ENCODE peak calls at places on chromosome 2, in four cellular contexts. E is WTC11, H is HepG2, Q is GM12878. V is an unnamed sample.

GRCh38 chr2:159317392-159318088 is 31.0 kb upstream of the WDSUB1 start:
- DNase-seq in E (no peak), H (no peak), Q (no peak), V (no peak)

GRCh38 chr2:157264099-157264498 is 6.6 kb downstream of the GALNT5 start:
- DNase-seq in E (no peak), H (no peak), Q (no peak), V (no peak)

GRCh38 chr2:237866119-237866621 is 6.7 kb downstream of the RAMP1 start:
- DNase-seq in E (no peak), H (no peak), Q (no peak), V (no peak)

GRCh38 chr2:9739508-9739907 is 103.8 kb upstream of the TAF1B start:
- DNase-seq in E (no peak), H (no peak), Q (no peak), V (no peak)

GRCh38 chr2:55616509-55617159 is 788 bp downstream of the PPP4R3B start:
- DNase-seq in E (no peak), H (peak; percentile 65), Q (no peak), V (peak; percentile 30)

GRCh38 chr2:121596221-121597080 is 52.8 kb downstream of the CLASP1 start:
- DNase-seq in E (no peak), H (peak; percentile 67), Q (peak; percentile 60), V (peak; percentile 77)

GRCh38 chr2:111032721-111033532 is 87.8 kb upstream of the BCL2L11 start:
- DNase-seq in E (no peak), H (peak; percentile 81), Q (no peak), V (no peak)

GRCh38 chr2:86622409-86622877 is 1.2 kb downstream of the RNF103 start:
- DNase-seq in E (peak; percentile 18), H (no peak), Q (no peak), V (peak; percentile 31)

GRCh38 chr2:219219781-219220532 is 1.2 kb upstream of the ABCB6 start:
- DNase-seq in E (no peak), H (no peak), Q (no peak), V (no peak)

GRCh38 chr2:219218279-219219112 is at the start of gene ABCB6:
- DNase-seq in E (peak; percentile 92), H (peak; percentile 93), Q (peak; percentile 63), V (peak; percentile 95)

GRCh38 chr2:219221956-219222518 is 3.3 kb upstream of the ABCB6 start:
- DNase-seq in E (no peak), H (no peak), Q (no peak), V (no peak)

GRCh38 chr2:219220652-219221402 is 2.1 kb upstream of the ABCB6 start:
- DNase-seq in E (no peak), H (no peak), Q (no peak), V (no peak)

GRCh38 chr2:219219113-219219696 is 447 bp upstream of the ABCB6 start:
- DNase-seq in E (peak; percentile 59), H (no peak), Q (no peak), V (no peak)
- TF ChIP-seq NR2C2 in E (no peak), H (no peak), Q (no peak), V (no peak)

GRCh38 chr2:142863485-142863921 is 14.0 kb upstream of the KYNU start:
- DNase-seq in E (no peak), H (peak; percentile 98), Q (no peak), V (no peak)
- TF ChIP-seq CBFB in E (no peak), H (no peak), Q (no peak), V (no peak)

GRCh38 chr2:219099319-219099718 is 38.6 kb upstream of the IHH start:
- DNase-seq in E (no peak), H (no peak), Q (no peak), V (no peak)
- TF ChIP-seq NR2C2 in E (no peak), H (no peak), Q (no peak), V (no peak)

GRCh38 chr2:40178971-40179370 is 272.9 kb downstream of the SLC8A1 start:
- DNase-seq in E (no peak), H (no peak), Q (no peak), V (no peak)
- TF ChIP-seq CBFB in E (no peak), H (no peak), Q (no peak), V (no peak)